ENCODE peak calls at places on chromosomes 2 and 18, in ten cellular contexts. One of them, this sample, is unnamed.

GRCh38 chr2:89844221-89844943 is 1152.9 kb downstream of the RPIA start:
- DNase-seq in cardiac fibroblast: no peak
- DNase-seq in suprapubic skin: no peak
- DNase-seq in activated T-cell treated with anti-CD3 and anti-CD28 coated beads for 24 hours: no peak
- DNase-seq in trophoblast cell: no peak
- DNase-seq in NCI-H2081: no peak
- DNase-seq in KG1: no peak
- DNase-seq in caudate nucleus: no peak
- DNase-seq in NCI-H2171 treated with DMSO at 0.1 percent for 48 hours: no peak
- DNase-seq in AG08396: no peak
- DNase-seq in this sample: no peak

GRCh38 chr2:44247924-44248323 is 27.4 kb upstream of the SLC3A1 start:
- DNase-seq in NCI-H2081: no peak
- DNase-seq in AG08396: no peak
- DNase-seq in NCI-H2171 treated with DMSO at 0.1 percent for 48 hours: no peak
- DNase-seq in trophoblast cell: no peak
- DNase-seq in cardiac fibroblast: no peak
- DNase-seq in KG1: no peak
- DNase-seq in suprapubic skin: no peak
- DNase-seq in caudate nucleus: no peak
- DNase-seq in activated T-cell treated with anti-CD3 and anti-CD28 coated beads for 24 hours: no peak
- DNase-seq in this sample: no peak

GRCh38 chr2:55419236-55419513 is 481 bp downstream of the CCDC88A start:
- DNase-seq in NCI-H2171 treated with DMSO at 0.1 percent for 48 hours: peak; percentile 62
- DNase-seq in AG08396: peak; percentile 22
- DNase-seq in suprapubic skin: no peak
- DNase-seq in activated T-cell treated with anti-CD3 and anti-CD28 coated beads for 24 hours: no peak
- DNase-seq in trophoblast cell: peak; percentile 30
- DNase-seq in caudate nucleus: peak; percentile 64
- DNase-seq in KG1: no peak
- DNase-seq in cardiac fibroblast: peak; percentile 42
- DNase-seq in NCI-H2081: peak; percentile 80
- DNase-seq in this sample: no peak

GRCh38 chr2:54704688-54705605 is 18.5 kb upstream of the EML6 start:
- DNase-seq in AG08396: peak; percentile 65
- DNase-seq in suprapubic skin: no peak
- DNase-seq in trophoblast cell: peak; percentile 79
- DNase-seq in activated T-cell treated with anti-CD3 and anti-CD28 coated beads for 24 hours: no peak
- DNase-seq in cardiac fibroblast: peak; percentile 83
- DNase-seq in NCI-H2171 treated with DMSO at 0.1 percent for 48 hours: peak; percentile 72
- DNase-seq in caudate nucleus: no peak
- DNase-seq in KG1: no peak
- DNase-seq in NCI-H2081: peak; percentile 61
- DNase-seq in this sample: no peak

GRCh38 chr18:79518683-79519128 is 123.0 kb downstream of the NFATC1 start:
- DNase-seq in caudate nucleus: no peak
- DNase-seq in NCI-H2171 treated with DMSO at 0.1 percent for 48 hours: no peak
- DNase-seq in suprapubic skin: no peak
- DNase-seq in KG1: no peak
- DNase-seq in activated T-cell treated with anti-CD3 and anti-CD28 coated beads for 24 hours: no peak
- DNase-seq in NCI-H2081: no peak
- DNase-seq in trophoblast cell: no peak
- DNase-seq in AG08396: no peak
- DNase-seq in cardiac fibroblast: no peak
- DNase-seq in this sample: no peak

GRCh38 chr2:191302459-191303155 is 57.4 kb downstream of the MYO1B start:
- DNase-seq in caudate nucleus: no peak
- DNase-seq in AG08396: no peak
- DNase-seq in cardiac fibroblast: no peak
- DNase-seq in NCI-H2171 treated with DMSO at 0.1 percent for 48 hours: no peak
- DNase-seq in trophoblast cell: peak; percentile 68
- DNase-seq in activated T-cell treated with anti-CD3 and anti-CD28 coated beads for 24 hours: no peak
- DNase-seq in suprapubic skin: no peak
- DNase-seq in KG1: peak; percentile 8
- DNase-seq in NCI-H2081: no peak
- DNase-seq in this sample: no peak

GRCh38 chr2:203790134-203790533 is 77.4 kb upstream of the CTLA4 start:
- DNase-seq in activated T-cell treated with anti-CD3 and anti-CD28 coated beads for 24 hours: no peak
- DNase-seq in AG08396: no peak
- DNase-seq in NCI-H2171 treated with DMSO at 0.1 percent for 48 hours: no peak
- DNase-seq in caudate nucleus: no peak
- DNase-seq in trophoblast cell: no peak
- DNase-seq in NCI-H2081: no peak
- DNase-seq in KG1: no peak
- DNase-seq in suprapubic skin: no peak
- DNase-seq in cardiac fibroblast: peak; percentile 56
- DNase-seq in this sample: no peak

GRCh38 chr2:101197814-101198213 is 46.6 kb upstream of the TBC1D8 start:
- DNase-seq in trophoblast cell: no peak
- DNase-seq in suprapubic skin: no peak
- DNase-seq in NCI-H2171 treated with DMSO at 0.1 percent for 48 hours: no peak
- DNase-seq in NCI-H2081: no peak
- DNase-seq in AG08396: no peak
- DNase-seq in cardiac fibroblast: no peak
- DNase-seq in caudate nucleus: no peak
- DNase-seq in KG1: no peak
- DNase-seq in activated T-cell treated with anti-CD3 and anti-CD28 coated beads for 24 hours: no peak
- DNase-seq in this sample: no peak

GRCh38 chr2:204503869-204504268 is 41.4 kb upstream of the PARD3B start:
- DNase-seq in suprapubic skin: no peak
- DNase-seq in NCI-H2081: no peak
- DNase-seq in KG1: no peak
- DNase-seq in NCI-H2171 treated with DMSO at 0.1 percent for 48 hours: no peak
- DNase-seq in activated T-cell treated with anti-CD3 and anti-CD28 coated beads for 24 hours: no peak
- DNase-seq in caudate nucleus: no peak
- DNase-seq in trophoblast cell: peak; percentile 93
- DNase-seq in AG08396: no peak
- DNase-seq in cardiac fibroblast: no peak
- DNase-seq in this sample: no peak

GRCh38 chr2:78245394-78246140 is 723.4 kb upstream of the LRRTM4 start:
- DNase-seq in AG08396: no peak
- DNase-seq in caudate nucleus: no peak
- DNase-seq in trophoblast cell: no peak
- DNase-seq in NCI-H2171 treated with DMSO at 0.1 percent for 48 hours: no peak
- DNase-seq in cardiac fibroblast: no peak
- DNase-seq in suprapubic skin: no peak
- DNase-seq in NCI-H2081: no peak
- DNase-seq in KG1: no peak
- DNase-seq in activated T-cell treated with anti-CD3 and anti-CD28 coated beads for 24 hours: no peak
- DNase-seq in this sample: no peak

GRCh38 chr2:238421695-238422035 is 5.1 kb upstream of the ASB1 start:
- DNase-seq in KG1: no peak
- DNase-seq in activated T-cell treated with anti-CD3 and anti-CD28 coated beads for 24 hours: no peak
- DNase-seq in caudate nucleus: no peak
- DNase-seq in AG08396: no peak
- DNase-seq in NCI-H2081: no peak
- DNase-seq in suprapubic skin: no peak
- DNase-seq in trophoblast cell: no peak
- DNase-seq in NCI-H2171 treated with DMSO at 0.1 percent for 48 hours: no peak
- DNase-seq in cardiac fibroblast: no peak
- DNase-seq in this sample: no peak

GRCh38 chr2:10654069-10654468 is 35.7 kb downstream of the NOL10 start:
- DNase-seq in cardiac fibroblast: peak; percentile 17
- DNase-seq in suprapubic skin: no peak
- DNase-seq in NCI-H2171 treated with DMSO at 0.1 percent for 48 hours: no peak
- DNase-seq in activated T-cell treated with anti-CD3 and anti-CD28 coated beads for 24 hours: peak; percentile 62
- DNase-seq in caudate nucleus: peak; percentile 19
- DNase-seq in trophoblast cell: peak; percentile 95
- DNase-seq in KG1: no peak
- DNase-seq in AG08396: no peak
- DNase-seq in NCI-H2081: peak; percentile 67
- DNase-seq in this sample: peak; percentile 7

GRCh38 chr2:27911458-27912210 is 21.1 kb downstream of the BABAM2 start:
- DNase-seq in trophoblast cell: no peak
- DNase-seq in NCI-H2171 treated with DMSO at 0.1 percent for 48 hours: no peak
- DNase-seq in suprapubic skin: no peak
- DNase-seq in KG1: no peak
- DNase-seq in AG08396: no peak
- DNase-seq in cardiac fibroblast: no peak
- DNase-seq in NCI-H2081: no peak
- DNase-seq in caudate nucleus: no peak
- DNase-seq in activated T-cell treated with anti-CD3 and anti-CD28 coated beads for 24 hours: no peak
- DNase-seq in this sample: no peak

GRCh38 chr2:158955974-158956373 is 12.5 kb upstream of the TANC1 start:
- DNase-seq in KG1: no peak
- DNase-seq in activated T-cell treated with anti-CD3 and anti-CD28 coated beads for 24 hours: no peak
- DNase-seq in caudate nucleus: no peak
- DNase-seq in suprapubic skin: no peak
- DNase-seq in NCI-H2081: no peak
- DNase-seq in AG08396: no peak
- DNase-seq in NCI-H2171 treated with DMSO at 0.1 percent for 48 hours: no peak
- DNase-seq in trophoblast cell: no peak
- DNase-seq in cardiac fibroblast: no peak
- DNase-seq in this sample: no peak